ENCODE peak calls at places on chromosomes 2 and 18, in eight cellular contexts. V, F, B, W, O, T, S and G are unnamed samples.

GRCh38 chr2:85892216-85892944 is 3.6 kb upstream of the ST3GAL5 start:
- DNase-seq in V (no peak), F (no peak), O (no peak), T (no peak), B (no peak), W (no peak), S (no peak), G (no peak)

GRCh38 chr18:62165583-62165982 is 21.3 kb downstream of the PIGN start:
- DNase-seq in F (no peak), S (no peak), O (no peak), T (no peak), V (no peak), W (no peak), B (no peak), G (no peak)

GRCh38 chr2:20582600-20583221 is 68.2 kb downstream of the HS1BP3 start:
- DNase-seq in F (no peak), W (no peak), O (peak; percentile 56), S (no peak), T (no peak), B (no peak), V (no peak), G (no peak)

GRCh38 chr2:235218486-235218907 is 266.7 kb downstream of the SH3BP4 start:
- DNase-seq in S (peak; percentile 63), O (no peak), B (no peak), F (no peak), W (no peak), T (no peak), V (no peak), G (no peak)

GRCh38 chr2:184272040-184272439 is 326.3 kb upstream of the ZNF804A start:
- DNase-seq in S (no peak), V (no peak), W (no peak), T (no peak), B (no peak), O (no peak), F (no peak), G (no peak)

GRCh38 chr2:28084564-28084963 is 194.0 kb downstream of the BABAM2 start:
- DNase-seq in S (peak; percentile 31), B (no peak), V (no peak), F (no peak), T (no peak), W (no peak), O (no peak), G (no peak)

GRCh38 chr2:47360283-47360682 is 42.7 kb upstream of the MSH2 start:
- DNase-seq in F (no peak), O (no peak), B (no peak), T (no peak), V (no peak), W (no peak), S (no peak), G (no peak)

GRCh38 chr2:99771691-99772333 is 282.0 kb upstream of the REV1 start:
- DNase-seq in V (no peak), O (peak; percentile 86), T (no peak), S (no peak), W (no peak), B (no peak), F (no peak), G (no peak)

GRCh38 chr2:1795842-1796580 is 51.7 kb upstream of the PXDN start:
- DNase-seq in S (no peak), W (no peak), F (no peak), B (no peak), V (no peak), O (peak; percentile 28), T (no peak), G (no peak)

GRCh38 chr18:47204908-47205522 is 28.9 kb upstream of the IER3IP1 start:
- DNase-seq in B (peak; percentile 27), V (peak; percentile 35), O (no peak), W (peak; percentile 66), S (peak; percentile 56), T (peak; percentile 41), F (peak; percentile 42), G (no peak)

GRCh38 chr2:197088694-197089093 is 162.2 kb upstream of the PGAP1 start:
- DNase-seq in W (no peak), F (no peak), V (peak; percentile 76), T (no peak), B (peak; percentile 28), O (no peak), S (peak; percentile 80), G (no peak)

GRCh38 chr2:45729753-45730512 is 78.5 kb downstream of the PRKCE start:
- DNase-seq in O (no peak), F (no peak), W (peak; percentile 25), B (no peak), S (no peak), T (peak; percentile 7), V (peak; percentile 11), G (no peak)
- TF ChIP-seq CTCF in O (peak; percentile 41), F (peak; percentile 47), W (peak; percentile 33), B (no peak), S (peak; percentile 47), T (peak; percentile 56), V (peak; percentile 45), G (no peak)

GRCh38 chr2:238238766-238239551 is 879 bp downstream of the HES6 start:
- DNase-seq in V (peak; percentile 60), S (no peak), F (peak; percentile 46), O (peak; percentile 90), B (no peak), T (no peak), W (peak; percentile 49), G (no peak)
- H3K4me3 ChIP-seq in V (peak overlapping the region; percentile 71), S (no peak overlapping the region), F (no peak overlapping the region), O (peak overlapping the region; percentile 90), B (peak overlapping the region; percentile 60), T (no peak overlapping the region), W (peak overlapping the region; percentile 75), G (peak overlapping the region; percentile 59)

GRCh38 chr18:36752929-36753865 is 75.6 kb downstream of the TPGS2 start:
- DNase-seq in B (peak; percentile 49), T (no peak), V (no peak), O (no peak), F (no peak), S (peak; percentile 36), W (no peak), G (no peak)
- TF ChIP-seq CTCF in B (peak; percentile 19), T (no peak), V (no peak), O (no peak), F (no peak), S (no peak), W (no peak), G (no peak)

GRCh38 chr18:59705145-59705544 is 7.9 kb upstream of the CCBE1 start:
- DNase-seq in S (peak; percentile 58), F (no peak), V (no peak), B (peak; percentile 53), O (no peak), W (no peak), T (no peak), G (no peak)

GRCh38 chr18:59704146-59704545 is 6.9 kb upstream of the CCBE1 start:
- DNase-seq in T (no peak), W (no peak), S (no peak), O (no peak), V (no peak), F (no peak), B (no peak), G (no peak)

GRCh38 chr18:59708988-59709387 is 11.8 kb upstream of the CCBE1 start:
- DNase-seq in V (no peak), W (no peak), F (no peak), O (no peak), B (no peak), S (no peak), T (no peak), G (no peak)

GRCh38 chr18:59706499-59706898 is 9.3 kb upstream of the CCBE1 start:
- DNase-seq in O (no peak), F (no peak), T (no peak), B (no peak), S (no peak), W (peak; percentile 66), V (no peak), G (no peak)

DNA sequence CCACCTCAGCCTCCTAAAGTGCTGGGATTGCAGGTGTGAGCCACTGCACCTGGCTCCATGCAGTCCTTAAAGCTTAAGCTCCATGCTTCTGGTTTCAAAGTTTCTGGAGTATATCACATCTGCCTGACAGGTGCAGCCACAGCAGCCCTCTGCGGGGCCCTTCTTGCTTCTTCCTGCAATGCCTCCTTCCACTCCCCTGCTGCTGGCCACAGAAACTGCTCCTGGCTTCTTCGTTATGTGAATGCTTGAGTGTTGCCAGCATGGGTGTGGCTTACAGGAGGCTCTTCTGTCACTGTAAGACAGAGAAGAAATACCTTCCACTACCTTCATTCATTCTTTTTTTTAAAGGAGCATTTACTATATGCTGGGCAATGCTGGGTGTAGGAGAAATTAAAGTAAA is 10.1 kb upstream of the CCBE1 start:
- DNase-seq in V (no peak), B (no peak), T (no peak), S (no peak), F (no peak), W (no peak), O (no peak), G (no peak)
- H3K4me3 ChIP-seq in V (no peak overlapping the region), B (no peak overlapping the region), T (no peak overlapping the region), S (no peak overlapping the region), F (no peak overlapping the region), W (no peak overlapping the region), O (no peak overlapping the region), G (no peak overlapping the region)

GRCh38 chr18:35029770-35030169 is 11.4 kb upstream of the MAPRE2 start:
- DNase-seq in T (no peak), B (no peak), W (no peak), F (no peak), V (no peak), S (peak; percentile 33), O (no peak), G (no peak)
- TF ChIP-seq CTCF in T (no peak), B (no peak), W (no peak), F (peak; percentile 27), V (no peak), S (peak; percentile 22), O (no peak), G (no peak)

GRCh38 chr2:148172131-148172753 is 151.4 kb downstream of the MBD5 start:
- DNase-seq in B (no peak), O (peak; percentile 51), V (no peak), T (no peak), S (no peak), F (no peak), W (no peak), G (no peak)

GRCh38 chr2:148167241-148167766 is 146.4 kb downstream of the MBD5 start:
- DNase-seq in V (no peak), W (no peak), F (no peak), B (no peak), O (no peak), S (no peak), T (no peak), G (no peak)

GRCh38 chr2:148167855-148168254 is 147.0 kb downstream of the MBD5 start:
- DNase-seq in F (no peak), W (no peak), V (no peak), B (no peak), T (no peak), S (peak; percentile 2), O (no peak), G (no peak)

GRCh38 chr2:148177559-148177958 is 156.7 kb downstream of the MBD5 start:
- DNase-seq in W (no peak), S (no peak), B (no peak), O (no peak), F (no peak), V (no peak), T (no peak), G (no peak)

DNA sequence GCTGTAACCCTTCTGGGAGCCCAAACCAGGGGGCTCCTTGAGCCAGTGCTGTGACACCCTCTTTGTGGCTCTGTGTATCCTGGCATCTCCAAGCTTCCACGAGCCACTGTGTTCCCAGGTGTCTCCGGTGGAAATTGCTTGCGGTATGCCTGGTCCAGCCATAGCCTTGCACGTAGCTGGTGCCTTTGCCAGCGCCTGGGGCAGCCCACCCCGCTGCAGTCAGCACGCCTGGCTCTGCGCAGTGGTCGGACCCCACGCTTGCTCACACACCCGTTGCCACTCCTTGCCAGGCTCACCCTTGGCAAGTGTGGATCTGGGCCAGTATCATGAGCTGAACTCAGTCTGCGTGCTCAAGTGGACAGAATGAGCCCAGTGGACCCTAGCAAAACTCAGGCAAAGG is 152.3 kb downstream of the MBD5 start:
- DNase-seq in T (no peak), W (no peak), S (no peak), O (peak; percentile 65), F (no peak), B (no peak), V (no peak), G (no peak)
- H3K4me3 ChIP-seq in T (no peak overlapping the region), W (no peak overlapping the region), S (no peak overlapping the region), O (no peak overlapping the region), F (no peak overlapping the region), B (no peak overlapping the region), V (no peak overlapping the region), G (no peak overlapping the region)